ENCODE peak calls at places on chromosomes 12 and 14, in four cellular contexts. T is left lung, J is brain microvascular endothelial cell, B is heart right ventricle. R is an unnamed sample.

GRCh38 chr12:31228811-31229792 is 96.8 kb downstream of the SINHCAF start:
- DNase-seq in T (no peak), J (no peak), B (peak; percentile 69), R (no peak)

GRCh38 chr12:65673732-65674131 is 150.6 kb upstream of the HMGA2 start:
- DNase-seq in T (no peak), J (no peak), B (no peak), R (no peak)

GRCh38 chr12:122788387-122788786 is 14.0 kb downstream of the CCDC62 start:
- DNase-seq in T (no peak), J (no peak), B (no peak), R (no peak)

GRCh38 chr12:56684745-56685369 is 3.2 kb downstream of the PTGES3 start:
- DNase-seq in T (peak; percentile 19), J (no peak), B (no peak), R (no peak)

GRCh38 chr14:70555890-70556289 is 21.1 kb upstream of the ADAM20 start:
- DNase-seq in T (no peak), J (peak; percentile 7), B (peak; percentile 20), R (no peak)

GRCh38 chr12:57661376-57661775 is 28.4 kb upstream of the B4GALNT1 start:
- DNase-seq in T (no peak), J (no peak), B (no peak), R (no peak)

GRCh38 chr12:53352331-53353258 is 16.4 kb upstream of the SP7 start:
- DNase-seq in T (peak; percentile 78), J (peak; percentile 79), B (peak; percentile 64), R (no peak)

GRCh38 chr12:67697443-67697842 is 48.9 kb downstream of the DYRK2 start:
- DNase-seq in T (no peak), J (no peak), B (no peak), R (no peak)

GRCh38 chr14:100155049-100155621 is 4.3 kb downstream of the DEGS2 start:
- DNase-seq in T (no peak), J (no peak), B (peak; percentile 14), R (no peak)

GRCh38 chr12:12010277-12011031 is 60.3 kb upstream of the BCL2L14 start:
- DNase-seq in T (peak; percentile 85), J (peak; percentile 44), B (peak; percentile 41), R (no peak)

GRCh38 chr12:104823985-104824441 is 134.1 kb downstream of the SLC41A2 start:
- DNase-seq in T (peak; percentile 59), J (no peak), B (peak; percentile 17), R (no peak)

GRCh38 chr14:94880805-94881204 is 110.9 kb upstream of the GSC start:
- DNase-seq in T (no peak), J (no peak), B (no peak), R (no peak)

GRCh38 chr14:67514650-67515385 is 18.3 kb upstream of the PLEKHH1 start:
- DNase-seq in T (peak; percentile 49), J (peak; percentile 7), B (peak; percentile 33), R (no peak)

GRCh38 chr14:70078329-70078728 is 110.4 kb downstream of the SLC8A3 start:
- DNase-seq in T (no peak), J (no peak), B (no peak), R (no peak)

GRCh38 chr14:101169267-101169666 is 265.7 kb upstream of the RTL1 start:
- DNase-seq in T (no peak), J (no peak), B (no peak), R (no peak)

GRCh38 chr12:52167578-52167977 is 24.2 kb downstream of the KRT80 start:
- DNase-seq in T (no peak), J (no peak), B (no peak), R (no peak)

GRCh38 chr12:54261817-54262402 is 18.0 kb downstream of the CBX5 start:
- DNase-seq in T (no peak), J (no peak), B (no peak), R (no peak)

GRCh38 chr14:24915403-24915921 is 134.5 kb downstream of the STXBP6 start:
- DNase-seq in T (no peak), J (no peak), B (no peak), R (no peak)
- H3K4me3 ChIP-seq in T (no peak overlapping the region), J (no peak overlapping the region), B (no peak overlapping the region), R (no peak overlapping the region)

DNA sequence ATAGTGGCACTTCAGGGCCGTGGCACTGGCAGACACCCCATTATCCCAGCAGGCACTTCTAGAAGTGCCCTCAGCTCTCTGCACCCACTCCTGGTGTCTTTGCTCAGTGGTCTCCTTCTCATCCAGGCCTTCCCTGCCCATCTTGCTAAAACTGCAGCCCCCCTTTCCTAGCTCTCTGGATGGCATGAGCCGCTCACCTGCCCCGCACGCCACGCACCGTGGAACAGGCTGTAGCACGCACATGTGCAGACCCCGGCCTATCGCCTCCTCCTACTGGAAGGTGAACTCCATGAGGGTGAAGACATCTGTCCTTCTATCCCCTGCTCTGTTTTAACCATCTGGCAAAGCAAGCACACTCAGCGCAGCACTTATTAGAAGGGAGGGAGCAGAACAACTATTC is 8.0 kb upstream of the FZD10 start:
- DNase-seq in T (no peak), J (no peak), B (no peak), R (no peak)
- H3K27me3 ChIP-seq in T (peaks cover 46% of the 10 kb centered on the region), J (no peaks in the 10 kb centered on the region), B (peaks cover 61% of the 10 kb centered on the region), R (no peaks in the 10 kb centered on the region)

GRCh38 chr12:4224211-4224878 is 49.2 kb upstream of the CCND2 start:
- DNase-seq in T (no peak), J (no peak), B (no peak), R (no peak)
- H3K4me3 ChIP-seq in T (no peak overlapping the region), J (no peak overlapping the region), B (no peak overlapping the region), R (no peak overlapping the region)

GRCh38 chr14:66001356-66001755 is 484.8 kb upstream of the CCDC196 start:
- DNase-seq in T (no peak), J (no peak), B (no peak), R (no peak)

GRCh38 chr14:66003082-66003740 is 483.0 kb upstream of the CCDC196 start:
- DNase-seq in T (peak; percentile 37), J (no peak), B (no peak), R (no peak)

GRCh38 chr14:66009104-66009503 is 477.1 kb upstream of the CCDC196 start:
- DNase-seq in T (no peak), J (peak; percentile 41), B (no peak), R (no peak)

GRCh38 chr14:66008631-66009030 is 477.5 kb upstream of the CCDC196 start:
- DNase-seq in T (no peak), J (no peak), B (no peak), R (no peak)

GRCh38 chr14:66005899-66006434 is 480.2 kb upstream of the CCDC196 start:
- DNase-seq in T (no peak), J (no peak), B (no peak), R (no peak)
- H3K27me3 ChIP-seq in T (no peaks in the 10 kb centered on the region), J (no peaks in the 10 kb centered on the region), B (no peaks in the 10 kb centered on the region), R (no peaks in the 10 kb centered on the region)